ENCODE peak calls at places on chromosomes 13 and 19, in five cellular contexts. One of them, this sample, is unnamed.

GRCh38 chr13:85990397-85990796 is 191.2 kb upstream of the SLITRK6 start:
- DNase-seq in GM13976: no peak
- DNase-seq in non-pigmented ciliary epithelial cell: no peak
- DNase-seq in T-helper 1 cell: no peak
- DNase-seq in T-cell: no peak
- DNase-seq in this sample: no peak

GRCh38 chr19:15551183-15552004 is 43.1 kb downstream of the CYP4F22 start:
- DNase-seq in GM13976: peak; percentile 77
- DNase-seq in non-pigmented ciliary epithelial cell: no peak
- DNase-seq in T-helper 1 cell: peak; percentile 61
- DNase-seq in T-cell: peak; percentile 67
- DNase-seq in this sample: peak; percentile 63

GRCh38 chr19:43905897-43906296 is 29.2 kb downstream of the ZNF45 start:
- DNase-seq in GM13976: no peak
- DNase-seq in non-pigmented ciliary epithelial cell: no peak
- DNase-seq in T-helper 1 cell: no peak
- DNase-seq in T-cell: no peak
- DNase-seq in this sample: no peak

GRCh38 chr19:36081894-36082293 is 27.2 kb downstream of the WDR62 start:
- DNase-seq in GM13976: no peak
- DNase-seq in non-pigmented ciliary epithelial cell: no peak
- DNase-seq in T-helper 1 cell: no peak
- DNase-seq in T-cell: no peak
- DNase-seq in this sample: no peak

GRCh38 chr19:33685541-33685940 is 63.8 kb downstream of the CHST8 start:
- DNase-seq in GM13976: no peak
- DNase-seq in non-pigmented ciliary epithelial cell: no peak
- DNase-seq in T-helper 1 cell: no peak
- DNase-seq in T-cell: no peak
- DNase-seq in this sample: no peak

GRCh38 chr19:6064016-6064702 is 46.1 kb downstream of the RFX2 start:
- DNase-seq in GM13976: no peak
- DNase-seq in non-pigmented ciliary epithelial cell: no peak
- DNase-seq in T-helper 1 cell: no peak
- DNase-seq in T-cell: no peak
- DNase-seq in this sample: no peak

GRCh38 chr19:6387372-6387771 is 5.6 kb downstream of the GTF2F1 start:
- DNase-seq in GM13976: no peak
- DNase-seq in non-pigmented ciliary epithelial cell: no peak
- DNase-seq in T-helper 1 cell: no peak
- DNase-seq in T-cell: no peak
- DNase-seq in this sample: no peak

GRCh38 chr19:17323274-17323972 is 11.2 kb downstream of the ANO8 start:
- DNase-seq in GM13976: no peak
- DNase-seq in non-pigmented ciliary epithelial cell: no peak
- DNase-seq in T-helper 1 cell: no peak
- DNase-seq in T-cell: no peak
- DNase-seq in this sample: no peak

GRCh38 chr13:31495336-31495735 is 244.0 kb upstream of the RXFP2 start:
- DNase-seq in GM13976: no peak
- DNase-seq in non-pigmented ciliary epithelial cell: no peak
- DNase-seq in T-helper 1 cell: no peak
- DNase-seq in T-cell: no peak
- DNase-seq in this sample: no peak

GRCh38 chr19:17605761-17606745 is 50.6 kb downstream of the COLGALT1 start:
- DNase-seq in GM13976: peak; percentile 97
- DNase-seq in non-pigmented ciliary epithelial cell: peak; percentile 11
- DNase-seq in T-helper 1 cell: peak; percentile 81
- DNase-seq in T-cell: peak; percentile 71
- DNase-seq in this sample: peak; percentile 79

GRCh38 chr13:43569688-43570087 is 217.1 kb downstream of the ENOX1 start:
- DNase-seq in GM13976: no peak
- DNase-seq in non-pigmented ciliary epithelial cell: no peak
- DNase-seq in T-helper 1 cell: no peak
- DNase-seq in T-cell: no peak
- DNase-seq in this sample: no peak

GRCh38 chr19:34963531-34964406 is at the start of gene ZNF792:
- DNase-seq in GM13976: peak; percentile 87
- DNase-seq in non-pigmented ciliary epithelial cell: no peak
- DNase-seq in T-helper 1 cell: peak; percentile 39
- DNase-seq in T-cell: peak; percentile 24
- DNase-seq in this sample: peak; percentile 38

GRCh38 chr19:42114412-42114811 is 17.8 kb downstream of the POU2F2 start:
- DNase-seq in GM13976: peak; percentile 75
- DNase-seq in non-pigmented ciliary epithelial cell: no peak
- DNase-seq in T-helper 1 cell: no peak
- DNase-seq in T-cell: no peak
- DNase-seq in this sample: no peak

GRCh38 chr19:2627855-2628254 is 74.6 kb downstream of the GNG7 start:
- DNase-seq in GM13976: no peak
- DNase-seq in non-pigmented ciliary epithelial cell: no peak
- DNase-seq in T-helper 1 cell: no peak
- DNase-seq in T-cell: no peak
- DNase-seq in this sample: no peak

GRCh38 chr13:110535526-110535925 is 26.0 kb downstream of the RAB20 start:
- DNase-seq in GM13976: no peak
- DNase-seq in non-pigmented ciliary epithelial cell: no peak
- DNase-seq in T-helper 1 cell: no peak
- DNase-seq in T-cell: no peak
- DNase-seq in this sample: no peak

GRCh38 chr13:102773441-102774209 is at the start of gene TEX30:
- DNase-seq in GM13976: peak; percentile 93
- DNase-seq in non-pigmented ciliary epithelial cell: no peak
- DNase-seq in T-helper 1 cell: peak; percentile 88
- DNase-seq in T-cell: peak; percentile 84
- DNase-seq in this sample: peak; percentile 84

GRCh38 chr19:43662487-43662886 is 7.5 kb downstream of the PLAUR start:
- DNase-seq in GM13976: no peak
- DNase-seq in non-pigmented ciliary epithelial cell: no peak
- DNase-seq in T-helper 1 cell: no peak
- DNase-seq in T-cell: no peak
- DNase-seq in this sample: no peak

GRCh38 chr19:40862785-40863184 is 12.5 kb upstream of the CYP2A6 start:
- DNase-seq in GM13976: no peak
- DNase-seq in non-pigmented ciliary epithelial cell: no peak
- DNase-seq in T-helper 1 cell: no peak
- DNase-seq in T-cell: no peak
- DNase-seq in this sample: no peak

GRCh38 chr13:44648392-44649117 is 72.4 kb upstream of the TSC22D1 start:
- DNase-seq in GM13976: peak; percentile 57
- DNase-seq in non-pigmented ciliary epithelial cell: no peak
- DNase-seq in T-helper 1 cell: no peak
- DNase-seq in T-cell: no peak
- DNase-seq in this sample: no peak

GRCh38 chr19:40933025-40933424 is 51.0 kb upstream of the CYP2A7 start:
- DNase-seq in GM13976: no peak
- DNase-seq in non-pigmented ciliary epithelial cell: no peak
- DNase-seq in T-helper 1 cell: no peak
- DNase-seq in T-cell: no peak
- DNase-seq in this sample: no peak

GRCh38 chr13:26184791-26185250 is 37.3 kb downstream of the RNF6 start:
- DNase-seq in GM13976: peak; percentile 74
- DNase-seq in non-pigmented ciliary epithelial cell: peak; percentile 41
- DNase-seq in T-helper 1 cell: peak; percentile 55
- DNase-seq in T-cell: peak; percentile 52
- DNase-seq in this sample: peak; percentile 50

GRCh38 chr19:58557253-58558065 is 952 bp downstream of the UBE2M start:
- DNase-seq in GM13976: no peak
- DNase-seq in non-pigmented ciliary epithelial cell: no peak
- DNase-seq in T-helper 1 cell: no peak
- DNase-seq in T-cell: no peak
- DNase-seq in this sample: no peak

GRCh38 chr13:99063952-99064351 is 86.1 kb upstream of the DOCK9 start:
- DNase-seq in GM13976: no peak
- DNase-seq in non-pigmented ciliary epithelial cell: no peak
- DNase-seq in T-helper 1 cell: no peak
- DNase-seq in T-cell: no peak
- DNase-seq in this sample: no peak

GRCh38 chr19:49558591-49558990 is 21.8 kb downstream of the NOSIP start:
- DNase-seq in GM13976: no peak
- DNase-seq in non-pigmented ciliary epithelial cell: no peak
- DNase-seq in T-helper 1 cell: no peak
- DNase-seq in T-cell: no peak
- DNase-seq in this sample: no peak

This sample was measured in CD8-positive, alpha-beta memory T cell.